ENCODE peak calls at places on chromosomes 6 and 20, in four cellular contexts. One of them, this sample, is unnamed.

GRCh38 chr6:11392778-11393507 is 144.6 kb upstream of the TMEM170B start:
- DNase-seq in bronchial epithelial cell: no peak
- DNase-seq in left lung: no peak
- DNase-seq in AG10803: no peak
- DNase-seq in this sample: no peak

GRCh38 chr6:141413196-141413595 is 719.5 kb upstream of the GJE1 start:
- DNase-seq in AG10803: peak; percentile 29
- DNase-seq in left lung: no peak
- DNase-seq in bronchial epithelial cell: no peak
- DNase-seq in this sample: no peak

GRCh38 chr6:20182069-20182468 is 30.2 kb downstream of the MBOAT1 start:
- DNase-seq in bronchial epithelial cell: no peak
- DNase-seq in left lung: no peak
- DNase-seq in AG10803: no peak
- DNase-seq in this sample: no peak

GRCh38 chr6:3211681-3212080 is 15.8 kb downstream of the TUBB2B start:
- DNase-seq in bronchial epithelial cell: no peak
- DNase-seq in AG10803: peak; percentile 49
- DNase-seq in left lung: no peak
- DNase-seq in this sample: no peak

GRCh38 chr20:50467618-50468373 is 42.4 kb upstream of the PTPN1 start:
- DNase-seq in bronchial epithelial cell: peak; percentile 63
- DNase-seq in left lung: no peak
- DNase-seq in AG10803: peak; percentile 51
- DNase-seq in this sample: no peak

GRCh38 chr6:414447-414846 is 22.9 kb downstream of the IRF4 start:
- DNase-seq in AG10803: no peak
- DNase-seq in left lung: no peak
- DNase-seq in bronchial epithelial cell: no peak
- DNase-seq in this sample: no peak

GRCh38 chr20:39985276-39985675 is 703.8 kb downstream of the MAFB start:
- DNase-seq in left lung: no peak
- DNase-seq in bronchial epithelial cell: no peak
- DNase-seq in AG10803: no peak
- DNase-seq in this sample: no peak

GRCh38 chr6:156564128-156564806 is 212.9 kb upstream of the ARID1B start:
- DNase-seq in AG10803: peak; percentile 54
- DNase-seq in left lung: peak; percentile 78
- DNase-seq in bronchial epithelial cell: peak; percentile 47
- DNase-seq in this sample: peak; percentile 63

GRCh38 chr6:45589367-45589766 is 211.6 kb upstream of the SUPT3H start:
- DNase-seq in bronchial epithelial cell: peak; percentile 22
- DNase-seq in left lung: no peak
- DNase-seq in AG10803: no peak
- DNase-seq in this sample: no peak

GRCh38 chr6:16419636-16420331 is 181.4 kb downstream of the GMPR start:
- DNase-seq in left lung: no peak
- DNase-seq in AG10803: no peak
- DNase-seq in bronchial epithelial cell: no peak
- DNase-seq in this sample: no peak

GRCh38 chr20:57897891-57898290 is 188.1 kb upstream of the PMEPA1 start:
- DNase-seq in AG10803: no peak
- DNase-seq in left lung: no peak
- DNase-seq in bronchial epithelial cell: no peak
- DNase-seq in this sample: no peak

GRCh38 chr20:1367479-1367878 is 25.4 kb downstream of the FKBP1A start:
- DNase-seq in bronchial epithelial cell: no peak
- DNase-seq in left lung: no peak
- DNase-seq in AG10803: no peak
- DNase-seq in this sample: no peak

GRCh38 chr20:57000441-57000968 is 265.9 kb downstream of the BMP7 start:
- DNase-seq in AG10803: no peak
- DNase-seq in bronchial epithelial cell: peak; percentile 10
- DNase-seq in left lung: no peak
- DNase-seq in this sample: no peak

GRCh38 chr20:14948416-14948815 is 611.0 kb upstream of the FLRT3 start:
- DNase-seq in left lung: no peak
- DNase-seq in AG10803: no peak
- DNase-seq in bronchial epithelial cell: peak; percentile 37
- DNase-seq in this sample: no peak

GRCh38 chr20:2805682-2806350 is 5.4 kb upstream of the CPXM1 start:
- DNase-seq in AG10803: no peak
- DNase-seq in left lung: no peak
- DNase-seq in bronchial epithelial cell: no peak
- DNase-seq in this sample: no peak

GRCh38 chr6:34511214-34511922 is 44.8 kb downstream of the SPDEF start:
- DNase-seq in AG10803: no peak
- DNase-seq in left lung: no peak
- DNase-seq in bronchial epithelial cell: no peak
- DNase-seq in this sample: no peak

GRCh38 chr6:157198425-157199279 is 124.7 kb downstream of the TMEM242 start:
- DNase-seq in bronchial epithelial cell: peak; percentile 98
- DNase-seq in AG10803: peak; percentile 24
- DNase-seq in left lung: peak; percentile 87
- DNase-seq in this sample: no peak

GRCh38 chr6:3895303-3895635 is 46.1 kb downstream of the FAM50B start:
- DNase-seq in AG10803: no peak
- DNase-seq in left lung: no peak
- DNase-seq in bronchial epithelial cell: no peak
- DNase-seq in this sample: no peak

GRCh38 chr6:158627940-158628211 is 16.7 kb downstream of the DYNLT1 start:
- DNase-seq in left lung: peak; percentile 7
- DNase-seq in bronchial epithelial cell: no peak
- DNase-seq in AG10803: no peak
- DNase-seq in this sample: no peak

GRCh38 chr6:78561015-78561414 is 306.3 kb upstream of the IRAK1BP1 start:
- DNase-seq in left lung: no peak
- DNase-seq in bronchial epithelial cell: peak; percentile 8
- DNase-seq in AG10803: no peak
- DNase-seq in this sample: no peak

GRCh38 chr20:5511930-5512329 is 195.2 kb upstream of the PROKR2 start:
- DNase-seq in left lung: no peak
- DNase-seq in AG10803: no peak
- DNase-seq in bronchial epithelial cell: no peak
- DNase-seq in this sample: no peak

GRCh38 chr6:43772571-43773049 is 2.6 kb downstream of the VEGFA start:
- DNase-seq in left lung: no peak
- DNase-seq in AG10803: no peak
- DNase-seq in bronchial epithelial cell: no peak
- DNase-seq in this sample: no peak
- TF ChIP-seq CTCF in left lung: no peak
- TF ChIP-seq CTCF in AG10803: peak; percentile 22
- TF ChIP-seq CTCF in bronchial epithelial cell: no peak
- TF ChIP-seq CTCF in this sample: no peak

GRCh38 chr6:149965191-149966020 is 1.7 kb downstream of the ULBP1 start:
- DNase-seq in left lung: no peak
- DNase-seq in bronchial epithelial cell: no peak
- DNase-seq in AG10803: no peak
- DNase-seq in this sample: no peak

GRCh38 chr6:149962461-149963211 is 1.1 kb upstream of the ULBP1 start:
- DNase-seq in AG10803: no peak
- DNase-seq in left lung: no peak
- DNase-seq in bronchial epithelial cell: no peak
- DNase-seq in this sample: no peak

GRCh38 chr6:149963212-149963461 is 606 bp upstream of the ULBP1 start:
- DNase-seq in left lung: no peak
- DNase-seq in bronchial epithelial cell: peak; percentile 20
- DNase-seq in AG10803: peak; percentile 64
- DNase-seq in this sample: no peak

GRCh38 chr6:149964243-149965190 is 774 bp downstream of the ULBP1 start:
- DNase-seq in left lung: no peak
- DNase-seq in AG10803: peak; percentile 28
- DNase-seq in bronchial epithelial cell: no peak
- DNase-seq in this sample: no peak

DNA sequence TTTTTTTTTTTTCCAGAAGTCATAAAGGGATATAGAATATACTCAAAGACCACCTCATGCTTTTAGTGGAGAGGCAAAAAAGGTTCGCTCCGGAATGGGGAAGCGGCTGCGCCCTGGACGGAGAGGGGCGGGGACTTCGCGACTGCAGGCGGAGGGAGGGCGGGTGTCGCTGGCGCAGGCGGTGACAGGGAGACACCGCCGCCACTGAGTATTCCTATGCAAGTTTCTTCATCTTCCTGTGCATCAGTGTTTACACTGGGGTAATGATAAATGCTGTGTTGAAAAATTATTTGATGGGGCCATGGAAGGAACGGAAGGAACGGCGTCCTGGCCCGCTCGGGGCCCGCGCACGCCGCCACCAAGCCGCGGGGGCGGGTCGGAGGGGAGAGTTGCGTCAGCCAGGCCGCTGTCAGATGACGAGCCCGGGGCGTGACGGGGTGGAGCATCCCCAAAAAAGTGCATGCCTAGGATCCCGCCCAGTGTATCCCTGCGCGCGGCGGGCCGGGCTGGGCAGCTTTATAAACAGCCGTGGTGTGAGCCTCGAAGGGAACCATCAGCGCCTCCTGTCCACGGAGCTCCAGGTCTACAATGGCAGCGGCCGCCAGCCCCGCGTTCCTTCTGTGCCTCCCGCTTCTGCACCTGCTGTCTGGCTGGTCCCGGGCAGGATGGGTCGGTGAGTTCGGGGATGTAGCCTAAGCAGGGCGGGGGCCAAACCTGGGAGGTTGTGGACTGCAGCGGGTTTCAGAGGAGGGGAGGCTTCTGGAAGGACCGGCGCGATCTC is at the start of gene ULBP1:
- DNase-seq in bronchial epithelial cell: peak; percentile 64
- DNase-seq in left lung: peak; percentile 88
- DNase-seq in AG10803: peak; percentile 94
- DNase-seq in this sample: peak; percentile 81
- TF ChIP-seq CTCF in bronchial epithelial cell: peak; percentile 19
- TF ChIP-seq CTCF in left lung: no peak
- TF ChIP-seq CTCF in AG10803: peak; percentile 20
- TF ChIP-seq CTCF in this sample: no peak

GRCh38 chr6:109440325-109441068 is at the start of the genes PPIL6 and SMPD2:
- DNase-seq in bronchial epithelial cell: peak; percentile 53
- DNase-seq in AG10803: peak; percentile 88
- DNase-seq in left lung: peak; percentile 89
- DNase-seq in this sample: no peak
- TF ChIP-seq CTCF in bronchial epithelial cell: peak; percentile 16
- TF ChIP-seq CTCF in AG10803: peak; percentile 25
- TF ChIP-seq CTCF in left lung: no peak
- TF ChIP-seq CTCF in this sample: no peak

GRCh38 chr6:132936641-132937040 is 122.3 kb downstream of the RPS12 start:
- DNase-seq in bronchial epithelial cell: no peak
- DNase-seq in left lung: no peak
- DNase-seq in AG10803: no peak
- DNase-seq in this sample: no peak
- TF ChIP-seq CTCF in bronchial epithelial cell: no peak
- TF ChIP-seq CTCF in left lung: no peak
- TF ChIP-seq CTCF in AG10803: no peak
- TF ChIP-seq CTCF in this sample: no peak

DNA sequence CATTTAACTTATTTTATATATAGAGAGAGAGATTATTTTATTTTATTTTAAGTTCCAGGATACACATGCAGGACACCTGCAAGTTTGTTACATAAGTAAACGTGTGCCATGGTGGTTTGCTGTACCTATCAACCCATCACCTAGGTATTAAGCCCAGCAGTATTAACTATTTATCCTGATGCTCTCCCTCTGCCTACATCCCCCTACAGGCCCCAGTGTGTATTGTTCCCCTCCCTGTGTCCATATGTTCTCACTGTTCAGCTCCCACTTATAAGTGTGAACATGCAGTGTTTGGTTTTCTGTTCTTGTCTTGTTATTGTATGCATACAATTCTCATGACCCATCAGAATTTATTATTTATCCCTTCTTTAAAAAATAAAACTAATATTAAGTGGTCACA is 34.6 kb downstream of the FKBP1C start:
- DNase-seq in bronchial epithelial cell: no peak
- DNase-seq in left lung: no peak
- DNase-seq in AG10803: no peak
- DNase-seq in this sample: no peak
- TF ChIP-seq CTCF in bronchial epithelial cell: no peak
- TF ChIP-seq CTCF in left lung: no peak
- TF ChIP-seq CTCF in AG10803: no peak
- TF ChIP-seq CTCF in this sample: no peak

GRCh38 chr6:47008397-47008763 is 33.8 kb downstream of the ADGRF1 start:
- DNase-seq in left lung: no peak
- DNase-seq in AG10803: no peak
- DNase-seq in bronchial epithelial cell: no peak
- DNase-seq in this sample: no peak

GRCh38 chr6:47005486-47005885 is 36.6 kb downstream of the ADGRF1 start:
- DNase-seq in AG10803: no peak
- DNase-seq in bronchial epithelial cell: no peak
- DNase-seq in left lung: no peak
- DNase-seq in this sample: no peak

GRCh38 chr6:47014401-47014800 is 27.7 kb downstream of the ADGRF1 start:
- DNase-seq in left lung: no peak
- DNase-seq in bronchial epithelial cell: no peak
- DNase-seq in AG10803: no peak
- DNase-seq in this sample: no peak

GRCh38 chr6:47007657-47008396 is 34.3 kb downstream of the ADGRF1 start:
- DNase-seq in AG10803: no peak
- DNase-seq in left lung: no peak
- DNase-seq in bronchial epithelial cell: no peak
- DNase-seq in this sample: no peak

GRCh38 chr6:47009583-47009982 is 32.5 kb downstream of the ADGRF1 start:
- DNase-seq in left lung: no peak
- DNase-seq in bronchial epithelial cell: no peak
- DNase-seq in AG10803: no peak
- DNase-seq in this sample: no peak
- TF ChIP-seq CTCF in left lung: no peak
- TF ChIP-seq CTCF in bronchial epithelial cell: peak; percentile 1
- TF ChIP-seq CTCF in AG10803: peak; percentile 3
- TF ChIP-seq CTCF in this sample: no peak

DNA sequence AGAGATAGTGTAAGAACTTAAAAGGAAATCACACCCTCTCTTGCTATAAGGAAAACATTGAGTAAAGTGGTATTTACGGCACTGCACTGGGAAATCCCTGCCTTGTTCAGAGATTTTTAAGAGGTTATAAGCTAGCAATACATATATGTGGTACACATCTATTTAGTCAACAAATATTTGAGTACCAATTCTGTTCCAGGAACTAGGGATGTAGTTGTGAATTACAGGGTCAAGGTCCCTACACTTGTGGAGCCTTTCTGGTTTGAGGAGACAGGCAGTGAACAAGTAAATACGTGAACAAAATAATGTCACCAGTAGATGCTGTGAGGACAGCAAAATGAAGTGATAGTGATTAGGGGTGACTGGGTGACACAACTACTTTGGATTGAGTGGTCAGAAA is 1.8 kb downstream of the TM9SF4 start:
- DNase-seq in AG10803: no peak
- DNase-seq in left lung: no peak
- DNase-seq in bronchial epithelial cell: no peak
- DNase-seq in this sample: no peak
- TF ChIP-seq CTCF in AG10803: no peak
- TF ChIP-seq CTCF in left lung: no peak
- TF ChIP-seq CTCF in bronchial epithelial cell: no peak
- TF ChIP-seq CTCF in this sample: no peak

GRCh38 chr6:118650500-118651281 is 700 bp downstream of the CEP85L start:
- DNase-seq in left lung: peak; percentile 63
- DNase-seq in bronchial epithelial cell: peak; percentile 36
- DNase-seq in AG10803: peak; percentile 46
- DNase-seq in this sample: peak; percentile 31
- TF ChIP-seq CTCF in left lung: peak; percentile 9
- TF ChIP-seq CTCF in bronchial epithelial cell: peak; percentile 18
- TF ChIP-seq CTCF in AG10803: no peak
- TF ChIP-seq CTCF in this sample: peak; percentile 3

This sample was measured in omental fat pad.